ENCODE peak calls at places on chromosomes 2 and 18, in nine cellular contexts. S, G, W, U, H, Y, N, A and T are unnamed samples.

GRCh38 chr18:48814490-48815181 is 136.1 kb downstream of the SMAD7 start:
- DNase-seq in W (peak), Y (peak), U (peak), H (no peak), A (no peak), N (no peak), G (no peak), S (no peak), T (no peak)

GRCh38 chr2:71922091-71922490 is 225.6 kb downstream of the CYP26B1 start:
- DNase-seq in G (peak), W (no peak), H (no peak), A (no peak), U (no peak), Y (no peak), S (no peak), N (no peak), T (no peak)

GRCh38 chr2:232449964-232450363 is 6.0 kb upstream of the ALPI start:
- DNase-seq in G (no peak), A (no peak), W (no peak), Y (no peak), S (no peak), U (no peak), H (no peak), N (no peak), T (no peak)

GRCh38 chr2:24176326-24176725 is 1.5 kb downstream of the FAM228A start:
- DNase-seq in H (no peak), S (no peak), A (no peak), U (no peak), G (no peak), Y (no peak), W (no peak), N (no peak), T (no peak)

GRCh38 chr18:48975817-48976649 is 25.3 kb upstream of the SMAD7 start:
- DNase-seq in U (peak), W (no peak), N (peak), G (peak), H (peak), Y (peak), S (no peak), A (peak), T (peak)

GRCh38 chr2:16381511-16381910 is 284.1 kb downstream of the CYRIA start:
- DNase-seq in W (no peak), H (no peak), Y (no peak), N (no peak), U (no peak), S (no peak), A (no peak), G (no peak), T (no peak)

GRCh38 chr2:176093889-176094232 is 1.3 kb downstream of the HOXD13 start:
- DNase-seq in A (no peak), S (no peak), N (no peak), H (no peak), W (no peak), G (no peak), Y (no peak), U (no peak), T (no peak)

GRCh38 chr2:215138466-215138865 is at the start of gene ABCA12:
- DNase-seq in A (no peak), U (no peak), Y (no peak), H (no peak), G (no peak), S (no peak), N (no peak), W (no peak), T (no peak)

GRCh38 chr2:194383404-194383803 is 1273.6 kb upstream of the SLC39A10 start:
- DNase-seq in U (no peak), W (no peak), A (no peak), G (no peak), H (no peak), S (no peak), Y (peak), N (no peak), T (no peak)

GRCh38 chr2:237706257-237706656 is 78.9 kb downstream of the LRRFIP1 start:
- DNase-seq in G (no peak), Y (no peak), A (no peak), N (no peak), W (peak), S (no peak), U (no peak), H (no peak), T (no peak)

GRCh38 chr2:237702439-237703397 is 75.3 kb downstream of the LRRFIP1 start:
- DNase-seq in S (no peak), W (peak), Y (peak), A (peak), N (peak), H (no peak), G (peak), U (peak), T (peak)

GRCh38 chr2:237707859-237708398 is 80.5 kb downstream of the LRRFIP1 start:
- DNase-seq in A (no peak), U (no peak), S (no peak), Y (no peak), N (no peak), W (peak), G (no peak), H (no peak), T (no peak)

GRCh38 chr2:237704476-237705224 is 77.3 kb downstream of the LRRFIP1 start:
- DNase-seq in S (no peak), A (no peak), G (no peak), W (no peak), N (peak), Y (peak), U (peak), H (no peak), T (no peak)

GRCh38 chr2:237705225-237705524 is 77.8 kb downstream of the LRRFIP1 start:
- DNase-seq in Y (peak), S (no peak), U (no peak), N (peak), G (no peak), W (no peak), A (no peak), H (no peak), T (no peak)
- H3K4me3 ChIP-seq in Y (no peak), S (no peak), U (no peak), N (no peak), G (no peak), W (no peak), A (no peak), H (no peak), T (no peak)

DNA sequence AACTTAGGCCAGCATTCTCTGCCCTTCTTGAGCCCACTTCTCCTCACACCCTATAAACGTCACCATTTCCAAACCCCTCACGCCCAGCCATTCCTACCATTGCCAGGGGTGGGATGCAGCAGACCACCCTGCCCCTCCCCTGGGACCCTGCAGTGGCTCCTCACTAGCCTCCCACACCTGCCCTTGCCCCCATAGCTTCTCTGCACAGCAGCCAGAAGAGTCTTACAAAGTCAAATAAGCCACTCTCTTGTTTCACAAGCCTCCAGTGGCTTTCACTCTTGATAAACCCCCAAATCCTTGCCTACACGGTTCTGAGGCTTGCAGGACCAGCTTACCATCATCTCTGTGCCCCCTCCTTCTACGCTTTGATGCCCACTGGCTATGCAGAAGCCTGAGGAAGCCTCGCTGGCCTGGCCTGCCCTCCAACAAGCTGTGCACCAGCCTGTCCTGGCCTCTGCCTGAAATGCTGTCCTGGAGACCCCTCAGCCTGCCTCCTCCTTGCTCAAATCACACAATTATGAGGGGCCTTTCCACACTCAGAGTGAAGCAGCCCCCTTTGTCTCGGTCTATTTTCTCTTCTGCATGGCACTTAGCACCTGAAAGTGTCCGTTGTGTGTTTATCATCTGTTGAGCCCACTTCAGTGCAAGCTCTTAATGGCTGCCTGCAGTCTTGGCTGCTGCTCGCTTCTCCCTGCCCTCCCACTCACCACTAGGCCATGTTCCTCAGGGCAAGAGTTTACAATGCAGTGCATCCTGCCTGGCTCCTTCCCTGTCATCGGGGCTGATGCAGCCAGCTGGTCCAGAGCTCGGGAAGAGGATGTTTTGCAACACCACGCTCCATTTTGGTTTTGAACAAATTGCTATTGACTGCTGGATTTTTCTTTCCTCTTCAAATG is 82.6 kb upstream of the RGPD5 start:
- DNase-seq in G (no peak), U (no peak), A (no peak), H (no peak), S (no peak), W (peak), Y (no peak), N (no peak), T (no peak)
- H3K4me3 ChIP-seq in G (no peak), U (no peak), A (no peak), H (no peak), S (no peak), W (no peak), Y (no peak), N (no peak), T (no peak)

DNA sequence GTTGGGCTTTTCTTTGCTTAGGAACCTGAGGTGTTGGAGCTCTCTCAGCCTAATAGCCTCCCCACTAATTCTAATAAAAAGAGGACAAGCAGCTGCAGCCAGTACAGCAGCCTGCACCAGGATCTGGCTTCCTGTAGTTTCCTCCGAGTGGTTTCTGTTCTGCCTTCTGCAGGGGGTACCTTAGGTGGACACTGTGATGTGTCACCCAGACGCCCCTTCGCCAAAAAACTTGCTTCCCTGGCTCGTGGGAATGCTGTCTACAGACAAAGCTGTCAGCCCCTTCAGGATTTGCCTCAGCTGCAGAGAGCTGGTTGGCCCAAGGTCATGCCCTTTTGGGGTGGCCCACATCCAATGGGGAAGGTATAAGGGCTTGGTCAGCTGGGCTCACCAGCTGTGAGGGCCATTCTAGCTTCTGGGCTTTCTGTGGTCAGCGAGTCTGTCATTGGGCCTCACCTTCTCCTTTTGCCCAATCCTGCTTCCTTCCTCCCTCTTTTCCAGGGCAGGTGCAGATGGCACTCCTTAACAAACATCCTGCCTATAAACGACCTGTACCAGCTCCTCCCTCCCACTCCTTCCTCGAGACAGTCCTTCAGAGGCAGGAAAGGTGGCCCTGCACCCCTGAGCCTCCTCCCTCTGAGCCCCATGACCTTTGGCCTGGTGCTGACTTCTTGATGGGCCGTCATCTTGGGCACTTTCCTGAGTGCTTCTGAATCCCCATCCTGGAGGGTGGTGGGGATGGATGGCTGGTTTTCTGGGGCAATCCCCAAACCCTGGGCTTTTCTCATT is 44.0 kb upstream of the ROCK2 start:
- DNase-seq in H (no peak), U (no peak), G (peak), A (peak), W (no peak), S (no peak), N (no peak), Y (no peak), T (no peak)
- H3K4me3 ChIP-seq in H (no peak), U (no peak), G (no peak), A (no peak), W (no peak), S (no peak), N (no peak), Y (no peak), T (no peak)

GRCh38 chr2:231133365-231134114 is 8.7 kb upstream of the HTR2B start:
- DNase-seq in S (no peak), N (no peak), H (no peak), A (no peak), G (no peak), W (no peak), Y (peak), U (peak), T (no peak)

GRCh38 chr2:231134910-231135650 is 10.2 kb upstream of the HTR2B start:
- DNase-seq in H (no peak), Y (no peak), W (no peak), U (no peak), N (no peak), G (no peak), S (no peak), A (no peak), T (no peak)

DNA sequence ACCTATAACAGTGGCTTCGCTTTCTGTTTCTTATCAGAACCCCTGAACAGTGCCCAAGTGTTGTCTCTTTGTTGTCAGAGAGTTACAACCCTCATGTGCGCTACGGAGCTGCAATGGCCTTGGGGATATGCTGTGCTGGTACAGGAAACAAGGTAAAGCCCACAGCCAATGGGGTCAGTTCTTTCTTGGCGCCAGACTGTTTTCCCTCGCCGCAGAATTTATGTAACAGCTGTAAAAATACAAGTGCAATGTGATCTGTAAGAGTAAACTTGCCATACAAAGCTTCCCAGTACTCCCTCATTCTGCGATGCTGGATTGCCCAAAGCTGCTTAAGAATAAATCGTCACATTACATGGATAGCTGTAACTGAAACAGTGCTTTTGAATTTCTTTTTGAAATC is 13.9 kb upstream of the HTR2B start:
- DNase-seq in N (no peak), H (no peak), U (no peak), W (no peak), G (no peak), A (no peak), Y (peak), S (no peak), T (no peak)
- H3K4me3 ChIP-seq in N (no peak), H (no peak), U (no peak), W (no peak), G (no peak), A (no peak), Y (no peak), S (no peak), T (no peak)

GRCh38 chr2:240604291-240604938 is 17.9 kb downstream of the CAPN10 start:
- DNase-seq in S (no peak), A (peak), W (peak), N (no peak), U (peak), Y (peak), H (peak), G (peak), T (no peak)

GRCh38 chr2:240603846-240604245 is 17.3 kb downstream of the CAPN10 start:
- DNase-seq in H (peak), Y (no peak), A (peak), U (no peak), G (no peak), W (peak), N (no peak), S (no peak), T (peak)

GRCh38 chr2:240603081-240603835 is 16.7 kb downstream of the CAPN10 start:
- DNase-seq in H (peak), G (no peak), W (peak), A (peak), N (no peak), Y (no peak), U (no peak), S (no peak), T (peak)

GRCh38 chr2:240605867-240606743 is 19.2 kb upstream of the GPR35 start:
- DNase-seq in G (no peak), A (peak), Y (no peak), N (no peak), H (peak), W (peak), S (no peak), U (no peak), T (no peak)

GRCh38 chr2:240604939-240605716 is 18.6 kb downstream of the CAPN10 start:
- DNase-seq in G (peak), S (no peak), Y (no peak), N (no peak), A (peak), W (peak), H (peak), U (no peak), T (peak)
- H3K4me3 ChIP-seq in G (peak), S (no peak), Y (no peak), N (no peak), A (peak), W (no peak), H (no peak), U (no peak), T (no peak)

DNA sequence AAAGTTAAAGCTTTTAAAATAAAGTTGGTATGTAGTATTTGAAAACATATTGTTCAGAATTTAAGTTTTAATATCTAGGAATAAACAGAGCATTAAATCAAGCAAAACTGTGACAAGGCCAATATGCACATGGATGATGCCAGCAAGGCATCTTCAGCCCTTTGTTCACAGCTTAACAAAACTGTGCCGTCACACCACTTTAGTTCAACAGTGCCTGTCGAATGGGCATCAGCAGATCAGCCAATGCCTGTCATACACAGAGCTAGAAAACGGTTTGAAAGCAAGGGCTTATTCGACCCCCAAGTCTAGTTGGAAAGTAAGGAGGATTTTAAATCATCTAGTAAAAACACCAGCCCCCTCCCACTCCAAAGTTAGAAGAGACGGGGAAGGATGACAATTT is 16.7 kb downstream of the ZEB2 start:
- DNase-seq in W (no peak), Y (no peak), H (no peak), U (no peak), A (no peak), N (no peak), G (no peak), S (no peak), T (no peak)
- H3K4me3 ChIP-seq in W (no peak), Y (no peak), H (no peak), U (no peak), A (no peak), N (no peak), G (no peak), S (no peak), T (no peak)

GRCh38 chr2:85130407-85130806 is 2.8 kb upstream of the TCF7L1 start:
- DNase-seq in H (no peak), N (no peak), U (no peak), W (no peak), G (no peak), Y (no peak), A (no peak), S (no peak), T (no peak)
- H3K4me3 ChIP-seq in H (no peak), N (no peak), U (no peak), W (no peak), G (no peak), Y (no peak), A (no peak), S (no peak), T (no peak)